ENCODE peak calls at places on chromosomes 13 and 19, in five cellular contexts. W, U, J, S and Y are unnamed samples.

GRCh38 chr13:98710521-98710920 is 42.0 kb downstream of the SLC15A1 start:
- DNase-seq in W (no peak), S (no peak), J (no peak), U (no peak), Y (no peak)

GRCh38 chr13:66780814-66781213 is 449.3 kb downstream of the PCDH9 start:
- DNase-seq in S (no peak), W (no peak), U (no peak), J (no peak), Y (no peak)

GRCh38 chr13:100362371-100362770 is 226.2 kb downstream of the GGACT start:
- DNase-seq in J (no peak), W (no peak), S (no peak), U (no peak), Y (no peak)

GRCh38 chr13:109436055-109436622 is 350.2 kb downstream of the IRS2 start:
- DNase-seq in W (no peak), S (no peak), U (no peak), J (no peak), Y (no peak)

GRCh38 chr13:96650301-96650886 is 343.9 kb downstream of the OXGR1 start:
- DNase-seq in U (no peak), S (peak), W (no peak), J (no peak), Y (no peak)

GRCh38 chr19:38433268-38433733 is at the start of gene RYR1:
- DNase-seq in W (peak), U (no peak), S (peak), J (no peak), Y (peak)

GRCh38 chr13:113155982-113156655 is 2.3 kb upstream of the PROZ start:
- DNase-seq in W (no peak), U (no peak), J (no peak), S (no peak), Y (no peak)

GRCh38 chr13:39602277-39602613 is 748 bp downstream of the LHFPL6 start:
- DNase-seq in S (no peak), J (no peak), U (no peak), W (no peak), Y (no peak)

GRCh38 chr19:15248648-15249559 is 16.7 kb upstream of the EPHX3 start:
- DNase-seq in U (no peak), W (no peak), J (peak), S (peak), Y (no peak)

GRCh38 chr13:95367309-95367843 is 66.1 kb upstream of the ABCC4 start:
- DNase-seq in S (no peak), J (no peak), U (no peak), W (no peak), Y (no peak)